ENCODE peak calls at places on chromosome 5, in six cellular contexts. U is H1, L is fibroblast of the aortic adventitia, J is Caco-2, Z is endothelial cell, H is AG04449. O is an unnamed sample.

GRCh38 chr5:122674412-122674811 is 100.5 kb upstream of the SNX2 start:
- DNase-seq in U (no peak), L (peak), J (no peak), Z (no peak), H (no peak), O (no peak)

GRCh38 chr5:148514344-148514743 is 130.6 kb downstream of the FBXO38 start:
- DNase-seq in U (no peak), L (no peak), J (no peak), Z (no peak), H (no peak), O (no peak)

GRCh38 chr5:75002271-75002670 is 50.1 kb downstream of the GCNT4 start:
- DNase-seq in U (no peak), L (no peak), J (no peak), Z (no peak), H (no peak), O (no peak)

GRCh38 chr5:35115920-35116319 is 68.2 kb upstream of the AGXT2 start:
- DNase-seq in U (no peak), L (no peak), J (peak), Z (no peak), H (no peak), O (no peak)

GRCh38 chr5:919356-920000 is 26.8 kb downstream of the TRIP13 start:
- DNase-seq in U (no peak), L (no peak), J (peak), Z (no peak), H (no peak), O (no peak)

GRCh38 chr5:98656106-98656795 is 117.2 kb upstream of the RGMB start:
- DNase-seq in U (no peak), L (peak), J (no peak), Z (no peak), H (no peak), O (no peak)

GRCh38 chr5:7868427-7868772 is 431 bp downstream of the FASTKD3 start:
- DNase-seq in U (no peak), L (no peak), J (no peak), Z (no peak), H (no peak), O (no peak)

GRCh38 chr5:134275822-134276221 is 49.9 kb upstream of the PPP2CA start:
- DNase-seq in U (no peak), L (no peak), J (no peak), Z (no peak), H (no peak), O (no peak)

GRCh38 chr5:4042311-4042710 is 446.7 kb downstream of the IRX1 start:
- DNase-seq in U (no peak), L (no peak), J (no peak), Z (no peak), H (no peak), O (no peak)

GRCh38 chr5:151663617-151664322 is 22.9 kb downstream of the SPARC start:
- DNase-seq in U (no peak), L (peak), J (no peak), Z (no peak), H (no peak), O (no peak)

GRCh38 chr5:155839251-155840037 is 487.5 kb upstream of the SGCD start:
- DNase-seq in U (no peak), L (no peak), J (peak), Z (no peak), H (no peak), O (no peak)

GRCh38 chr5:80217667-80218066 is 38.2 kb downstream of the SERINC5 start:
- DNase-seq in U (no peak), L (no peak), J (no peak), Z (no peak), H (no peak), O (no peak)

GRCh38 chr5:132479073-132479811 is 11.3 kb downstream of the IRF1 start:
- DNase-seq in U (no peak), L (no peak), J (no peak), Z (no peak), H (no peak), O (no peak)

GRCh38 chr5:82334856-82335255 is 56.7 kb upstream of the RPS23 start:
- DNase-seq in U (no peak), L (peak), J (no peak), Z (no peak), H (peak), O (no peak)

GRCh38 chr5:40236001-40236400 is 443.7 kb upstream of the PTGER4 start:
- DNase-seq in U (no peak), L (no peak), J (no peak), Z (no peak), H (no peak), O (no peak)

GRCh38 chr5:95984287-95984938 is 22.8 kb upstream of the ELL2 start:
- DNase-seq in U (no peak), L (peak), J (no peak), Z (no peak), H (no peak), O (no peak)

GRCh38 chr5:142654578-142655042 is 31.3 kb downstream of the FGF1 start:
- DNase-seq in U (no peak), L (no peak), J (no peak), Z (no peak), H (no peak), O (no peak)

GRCh38 chr5:124401247-124402143 is 344.9 kb downstream of the ZNF608 start:
- DNase-seq in U (no peak), L (no peak), J (no peak), Z (no peak), H (no peak), O (peak)

GRCh38 chr5:57664700-57665099 is 182.1 kb upstream of the ACTBL2 start:
- DNase-seq in U (no peak), L (no peak), J (no peak), Z (no peak), H (no peak), O (no peak)

GRCh38 chr5:158812381-158812780 is 287.3 kb downstream of the EBF1 start:
- DNase-seq in U (peak), L (no peak), J (no peak), Z (peak), H (no peak), O (no peak)

GRCh38 chr5:180026320-180026719 is 45.2 kb downstream of the RNF130 start:
- DNase-seq in U (no peak), L (peak), J (no peak), Z (no peak), H (no peak), O (no peak)

GRCh38 chr5:79829260-79829659 is 139.6 kb downstream of the CMYA5 start:
- DNase-seq in U (peak), L (no peak), J (peak), Z (peak), H (no peak), O (no peak)

GRCh38 chr5:9653811-9654210 is 23.7 kb upstream of the TAS2R1 start:
- DNase-seq in U (no peak), L (peak), J (peak), Z (no peak), H (peak), O (no peak)

GRCh38 chr5:2126512-2126911 is 243.8 kb upstream of the IRX4 start:
- DNase-seq in U (no peak), L (no peak), J (no peak), Z (no peak), H (no peak), O (no peak)

GRCh38 chr5:2125901-2126265 is 243.2 kb upstream of the IRX4 start:
- DNase-seq in U (no peak), L (no peak), J (no peak), Z (no peak), H (no peak), O (no peak)

GRCh38 chr5:2125163-2125900 is 242.6 kb upstream of the IRX4 start:
- DNase-seq in U (no peak), L (no peak), J (no peak), Z (no peak), H (no peak), O (no peak)

GRCh38 chr5:2123874-2124273 is 241.1 kb upstream of the IRX4 start:
- DNase-seq in U (no peak), L (no peak), J (no peak), Z (no peak), H (no peak), O (no peak)

DNA sequence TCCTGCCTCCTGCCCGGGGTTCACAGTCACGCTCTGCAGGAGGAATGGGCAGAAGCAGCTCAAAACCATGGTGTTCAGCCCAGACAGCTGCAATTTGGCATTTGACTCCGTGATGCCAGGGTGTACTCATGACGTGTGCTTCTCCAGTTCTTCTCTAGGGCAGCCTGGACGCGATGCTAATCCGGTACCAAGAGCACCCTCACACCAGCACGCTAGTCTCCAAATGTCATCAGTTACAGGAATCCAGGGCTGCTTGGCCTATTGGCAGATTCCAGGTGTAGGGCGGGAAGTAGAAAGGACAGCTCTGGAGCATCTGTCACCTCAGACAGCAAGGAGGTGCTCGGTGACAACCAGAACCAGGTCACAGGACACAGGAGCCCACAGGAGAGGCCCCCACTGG is 241.7 kb upstream of the IRX4 start:
- DNase-seq in U (no peak), L (no peak), J (no peak), Z (no peak), H (no peak), O (no peak)
- TF ChIP-seq CTCF in U (no peak), L (no peak), J (no peak), Z (no peak), H (no peak), O (no peak)

DNA sequence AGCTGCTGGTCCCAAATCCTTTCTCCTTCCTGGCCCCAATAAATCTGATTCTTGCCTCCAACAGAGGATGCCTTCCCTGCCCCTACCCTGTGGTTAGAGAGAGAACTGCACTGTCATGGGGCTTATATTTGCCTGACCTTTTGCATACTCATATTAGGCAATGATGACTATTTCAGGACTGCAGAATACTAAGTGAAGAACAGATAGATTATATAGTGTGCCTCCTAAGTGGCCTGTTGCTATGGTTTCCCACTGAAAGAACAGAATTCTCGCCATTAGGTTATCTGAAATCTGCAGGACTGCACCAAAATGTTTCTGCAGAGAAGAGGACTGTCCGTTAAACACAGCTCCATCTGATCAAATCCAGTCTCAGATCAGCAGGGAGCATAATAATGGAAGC is 87.3 kb upstream of the CCNG1 start:
- DNase-seq in U (no peak), L (no peak), J (peak), Z (no peak), H (no peak), O (no peak)
- TF ChIP-seq CTCF in U (no peak), L (peak), J (peak), Z (peak), H (no peak), O (no peak)

GRCh38 chr5:121634946-121635345 is 216.7 kb upstream of the FTMT start:
- DNase-seq in U (no peak), L (no peak), J (no peak), Z (no peak), H (no peak), O (no peak)

GRCh38 chr5:121628783-121629182 is 222.9 kb upstream of the FTMT start:
- DNase-seq in U (no peak), L (no peak), J (no peak), Z (no peak), H (no peak), O (no peak)

GRCh38 chr5:121630402-121630801 is 221.3 kb upstream of the FTMT start:
- DNase-seq in U (no peak), L (peak), J (peak), Z (no peak), H (no peak), O (no peak)
- TF ChIP-seq CTCF in U (no peak), L (peak), J (peak), Z (no peak), H (no peak), O (no peak)

DNA sequence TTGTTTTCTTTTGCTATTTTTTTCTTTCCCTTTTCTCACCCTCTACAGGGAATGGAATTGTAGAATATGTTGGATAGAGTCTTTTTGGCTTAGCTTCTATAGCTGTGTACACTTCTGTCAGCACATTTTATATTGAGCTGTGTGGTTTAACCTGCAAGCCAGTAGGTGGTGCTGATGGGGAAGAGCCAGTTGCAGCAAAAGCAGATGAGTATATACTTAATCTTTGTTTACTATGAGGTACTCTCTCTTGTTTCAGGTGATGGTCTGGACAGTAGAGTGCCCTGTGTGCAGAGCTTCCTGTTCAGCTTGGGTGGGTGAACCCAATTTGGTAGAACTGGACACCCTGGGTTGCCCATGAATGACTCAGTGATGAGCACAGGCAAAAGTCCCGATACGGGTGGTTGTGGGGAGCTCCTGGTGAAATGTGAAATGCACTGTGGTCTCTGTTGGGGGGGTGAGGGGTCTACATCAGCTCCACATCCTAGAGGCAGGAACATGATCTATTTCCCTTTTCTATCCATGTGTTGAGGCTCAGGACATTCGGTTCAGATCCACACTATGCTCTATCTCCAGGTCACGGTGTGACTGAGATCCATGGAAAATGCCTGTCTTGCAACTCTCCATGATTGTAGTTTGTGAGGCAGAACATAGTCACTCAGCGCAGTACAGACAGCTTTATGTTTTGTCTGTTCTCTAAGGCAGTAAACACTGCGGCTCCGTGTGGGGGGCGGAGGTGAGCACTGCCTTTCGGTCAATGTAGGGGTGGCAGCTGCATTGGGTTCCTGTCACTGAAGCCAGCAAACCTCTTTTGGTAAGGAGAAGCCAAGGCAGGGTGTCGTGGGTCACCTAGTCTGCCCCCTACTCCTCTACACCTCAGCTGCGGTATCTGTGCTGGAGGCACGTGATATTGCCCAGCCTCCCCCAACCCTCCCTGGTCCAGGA is 353.2 kb downstream of the PRR16 start:
- DNase-seq in U (peak), L (peak), J (peak), Z (peak), H (no peak), O (no peak)
- TF ChIP-seq CTCF in U (peak), L (peak), J (peak), Z (peak), H (peak), O (peak)

GRCh38 chr5:138579517-138579863 is 4.3 kb upstream of the HSPA9 start:
- DNase-seq in U (no peak), L (no peak), J (no peak), Z (no peak), H (no peak), O (no peak)
- TF ChIP-seq CTCF in U (no peak), L (no peak), J (no peak), Z (peak), H (no peak), O (no peak)

GRCh38 chr5:101728933-101729332 is 567.2 kb downstream of the SLCO4C1 start:
- DNase-seq in U (no peak), L (no peak), J (peak), Z (no peak), H (no peak), O (peak)
- TF ChIP-seq CTCF in U (peak), L (no peak), J (peak), Z (no peak), H (no peak), O (peak)

O was measured in HCT116.